ENCODE peak calls at places on chromosomes 4 and X, in four cellular contexts. I, M, B and Q are unnamed samples.

GRCh38 chrX:120761810-120762209 is 113.9 kb downstream of the CT47B1 start:
- DNase-seq in I (no peak), M (no peak), B (no peak), Q (no peak)

GRCh38 chr4:86587016-86587713 is 7.0 kb upstream of the PTPN13 start:
- DNase-seq in I (no peak), M (no peak), B (no peak), Q (no peak)

GRCh38 chr4:96342790-96343455 is 503.0 kb downstream of the PDHA2 start:
- DNase-seq in I (no peak), M (no peak), B (no peak), Q (no peak)

GRCh38 chrX:9573282-9574106 is 108.6 kb downstream of the TBL1X start:
- DNase-seq in I (no peak), M (no peak), B (no peak), Q (no peak)

GRCh38 chr4:80361329-80361900 is 25.9 kb downstream of the CFAP299 start:
- DNase-seq in I (no peak), M (no peak), B (no peak), Q (no peak)

GRCh38 chr4:138241281-138242075 is 671 bp downstream of the SLC7A11 start:
- DNase-seq in I (no peak), M (no peak), B (no peak), Q (no peak)

GRCh38 chr4:57074753-57075152 is 35.4 kb downstream of the IGFBP7 start:
- DNase-seq in I (no peak), M (no peak), B (no peak), Q (no peak)

GRCh38 chrX:100944601-100945000 is 15.9 kb upstream of the XKRX start:
- DNase-seq in I (no peak), M (no peak), B (no peak), Q (no peak)

GRCh38 chrX:109475174-109475891 is 6.6 kb downstream of the GUCY2F start:
- DNase-seq in I (no peak), M (peak), B (no peak), Q (no peak)

GRCh38 chrX:17591741-17592110 is 145.6 kb upstream of the SCML1 start:
- DNase-seq in I (no peak), M (no peak), B (no peak), Q (no peak)

GRCh38 chrX:20974326-20974725 is 399.9 kb upstream of the CNKSR2 start:
- DNase-seq in I (no peak), M (no peak), B (no peak), Q (no peak)

GRCh38 chrX:54530358-54530900 is 410 bp downstream of the GNL3L start:
- DNase-seq in I (no peak), M (no peak), B (no peak), Q (peak)

GRCh38 chr4:38930696-38931095 is 63.1 kb downstream of the FAM114A1 start:
- DNase-seq in I (no peak), M (no peak), B (no peak), Q (no peak)

GRCh38 chr4:128220286-128221235 is 67.1 kb downstream of the PGRMC2 start:
- DNase-seq in I (no peak), M (no peak), B (no peak), Q (peak)

GRCh38 chr4:27048350-27049100 is 187.9 kb downstream of the STIM2 start:
- DNase-seq in I (no peak), M (no peak), B (no peak), Q (peak)

GRCh38 chr4:102219143-102219542 is 126.1 kb downstream of the SLC39A8 start:
- DNase-seq in I (no peak), M (no peak), B (no peak), Q (no peak)

GRCh38 chr4:26815686-26816085 is 45.0 kb upstream of the STIM2 start:
- DNase-seq in I (no peak), M (no peak), B (no peak), Q (no peak)

GRCh38 chr4:3174371-3175338 is 74.3 kb upstream of the MSANTD1 start:
- DNase-seq in I (no peak), M (no peak), B (no peak), Q (no peak)

GRCh38 chr4:107115185-107115847 is 79.2 kb upstream of the DKK2 start:
- DNase-seq in I (no peak), M (no peak), B (no peak), Q (no peak)

GRCh38 chr4:133776961-133777360 is 424.6 kb downstream of the PABPC4L start:
- DNase-seq in I (no peak), M (no peak), B (no peak), Q (no peak)

GRCh38 chr4:156961241-156962068 is 10.1 kb downstream of the PDGFC start:
- DNase-seq in I (no peak), M (no peak), B (no peak), Q (no peak)

GRCh38 chrX:136067097-136067496 is 80.2 kb upstream of the FHL1 start:
- DNase-seq in I (no peak), M (no peak), B (no peak), Q (no peak)

GRCh38 chrX:132948648-132949260 is 9.7 kb downstream of the HS6ST2 start:
- DNase-seq in I (no peak), M (no peak), B (no peak), Q (no peak)

GRCh38 chrX:68415289-68415688 is 18.0 kb downstream of the OPHN1 start:
- DNase-seq in I (no peak), M (no peak), B (no peak), Q (no peak)

GRCh38 chr4:8681391-8681790 is 88.8 kb downstream of the CPZ start:
- DNase-seq in I (no peak), M (no peak), B (no peak), Q (no peak)

GRCh38 chr4:39698424-39699009 is 581 bp downstream of the UBE2K start:
- DNase-seq in I (peak), M (peak), B (peak), Q (no peak)

GRCh38 chr4:17597517-17597916 is 16.9 kb upstream of the MED28 start:
- DNase-seq in I (no peak), M (no peak), B (no peak), Q (no peak)

GRCh38 chr4:81509822-81510221 is 38.1 kb upstream of the RASGEF1B start:
- DNase-seq in I (no peak), M (no peak), B (no peak), Q (no peak)

GRCh38 chr4:82652062-82652461 is 90.3 kb upstream of the TMEM150C start:
- DNase-seq in I (no peak), M (no peak), B (no peak), Q (no peak)